ENCODE peak calls at places on chromosome 2, in eight cellular contexts. N is suprapubic skin, Z is A673, B is thyroid gland, R is psoas muscle, Y is NB4, D is SK-N-SH, H is fibroblast of lung. Q is an unnamed sample.

GRCh38 chr2:86031606-86032005 is 74.1 kb downstream of the POLR1A start:
- DNase-seq in Y (no peak), R (no peak), B (no peak), Z (no peak), H (no peak), N (no peak), D (no peak), Q (no peak)

GRCh38 chr2:119332953-119333352 is 33.7 kb downstream of the C2orf76 start:
- DNase-seq in D (no peak), N (no peak), H (no peak), Z (no peak), Y (no peak), R (no peak), B (no peak), Q (no peak)

GRCh38 chr2:240561325-240561971 is 1.3 kb downstream of the DUSP28 start:
- DNase-seq in N (peak), H (peak), Z (no peak), Y (peak), B (no peak), R (no peak), D (no peak), Q (peak)

GRCh38 chr2:204571041-204571440 is 25.8 kb downstream of the PARD3B start:
- DNase-seq in Z (no peak), H (no peak), N (no peak), R (no peak), B (no peak), D (no peak), Y (no peak), Q (no peak)

GRCh38 chr2:174704647-174705046 is 59.6 kb downstream of the CHRNA1 start:
- DNase-seq in R (no peak), Y (peak), H (no peak), D (no peak), N (no peak), Z (no peak), B (no peak), Q (no peak)

GRCh38 chr2:7604456-7604855 is 687.2 kb downstream of the RNF144A start:
- DNase-seq in H (no peak), D (no peak), Z (no peak), B (no peak), N (no peak), R (no peak), Y (no peak), Q (no peak)

GRCh38 chr2:167013227-167013626 is 124.9 kb downstream of the XIRP2 start:
- DNase-seq in H (peak), N (no peak), B (no peak), D (no peak), Y (no peak), Z (no peak), R (no peak), Q (no peak)

GRCh38 chr2:81436256-81436655 is 1131.7 kb upstream of the LRRTM1 start:
- DNase-seq in Z (no peak), R (no peak), Y (no peak), H (peak), N (no peak), B (no peak), D (no peak), Q (no peak)

GRCh38 chr2:8692783-8693768 is 11.2 kb downstream of the ID2 start:
- DNase-seq in R (peak), N (no peak), B (peak), H (peak), D (peak), Z (peak), Y (peak), Q (no peak)

GRCh38 chr2:234109321-234109720 is 58.8 kb downstream of the SPP2 start:
- DNase-seq in R (no peak), D (no peak), H (no peak), B (no peak), Z (no peak), N (no peak), Y (no peak), Q (no peak)

GRCh38 chr2:165674780-165675179 is 119.3 kb downstream of the GALNT3 start:
- DNase-seq in R (no peak), B (no peak), Y (no peak), H (no peak), Z (no peak), N (no peak), D (no peak), Q (no peak)

GRCh38 chr2:168793596-168793995 is 8.8 kb upstream of the NOSTRIN start:
- DNase-seq in H (peak), R (no peak), Y (no peak), Z (no peak), N (no peak), D (no peak), B (no peak), Q (no peak)

GRCh38 chr2:239946570-239947311 is 78.4 kb downstream of the NDUFA10 start:
- DNase-seq in R (no peak), Y (no peak), N (peak), Z (no peak), H (no peak), D (no peak), B (no peak), Q (no peak)

GRCh38 chr2:246489-247145 is 17.2 kb downstream of the SH3YL1 start:
- DNase-seq in B (peak), Y (peak), N (no peak), D (peak), R (no peak), Z (peak), H (peak), Q (peak)

GRCh38 chr2:64059270-64059669 is 40.0 kb upstream of the VPS54 start:
- DNase-seq in H (no peak), R (no peak), Y (no peak), N (no peak), Z (no peak), B (no peak), D (no peak), Q (no peak)

GRCh38 chr2:233829193-233830110 is 24.9 kb downstream of the HJURP start:
- DNase-seq in R (no peak), Y (no peak), B (no peak), D (no peak), Z (no peak), H (no peak), N (peak), Q (no peak)

GRCh38 chr2:65604246-65604645 is 171.8 kb upstream of the SPRED2 start:
- DNase-seq in Z (no peak), R (no peak), N (no peak), H (no peak), Y (no peak), D (no peak), B (no peak), Q (no peak)

GRCh38 chr2:65607906-65608305 is 175.5 kb upstream of the SPRED2 start:
- DNase-seq in Z (no peak), R (no peak), Y (no peak), N (no peak), H (no peak), D (no peak), B (no peak), Q (no peak)

GRCh38 chr2:65602851-65603250 is 170.5 kb upstream of the SPRED2 start:
- DNase-seq in H (peak), N (no peak), B (no peak), Y (no peak), R (no peak), D (no peak), Z (no peak), Q (no peak)

GRCh38 chr2:65608391-65608790 is 176.0 kb upstream of the SPRED2 start:
- DNase-seq in N (no peak), D (no peak), H (no peak), B (no peak), Z (no peak), Y (no peak), R (no peak), Q (no peak)

DNA sequence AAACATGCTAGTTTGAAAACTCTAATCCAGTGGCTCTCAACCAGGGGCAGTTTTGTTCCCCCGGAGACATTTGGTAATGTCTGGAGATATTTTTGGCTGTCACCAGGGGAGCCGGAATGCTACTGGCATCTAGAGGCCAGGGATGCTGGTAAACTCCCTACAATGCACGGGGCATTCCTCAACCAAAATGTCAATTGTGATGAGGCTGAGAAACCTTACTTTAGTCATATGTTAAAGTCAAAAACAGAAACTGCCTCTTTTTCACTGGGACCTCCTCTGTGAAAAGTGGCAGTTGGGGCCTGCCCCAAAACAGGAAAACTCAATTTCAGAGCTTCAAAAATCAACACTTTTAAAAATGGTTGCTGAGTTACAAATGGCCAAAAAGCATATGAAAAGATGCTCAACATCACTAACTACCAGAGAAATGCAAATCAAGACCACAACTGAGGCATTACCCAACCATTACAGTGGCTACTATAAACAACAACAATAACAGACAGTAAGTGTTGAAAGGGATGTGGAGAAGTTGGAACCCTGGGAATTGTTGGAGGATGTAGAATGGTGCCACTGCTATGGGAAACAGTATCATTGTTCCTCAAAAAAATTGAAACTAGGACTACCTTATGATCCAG is 173.1 kb upstream of the SPRED2 start:
- DNase-seq in B (no peak), H (no peak), Z (no peak), N (no peak), R (no peak), Y (no peak), D (no peak), Q (no peak)
- H3K4me3 ChIP-seq in B (no peak), H (no peak), Z (no peak), N (no peak), R (no peak), Y (no peak), D (no peak), Q (no peak)

GRCh38 chr2:84527137-84528129 is 11.1 kb downstream of the DNAH6 start:
- DNase-seq in D (no peak), Y (no peak), B (no peak), H (no peak), R (no peak), N (no peak), Z (no peak), Q (no peak)

GRCh38 chr2:84532291-84532690 is 16.0 kb downstream of the DNAH6 start:
- DNase-seq in R (no peak), D (no peak), Y (no peak), B (no peak), N (no peak), H (peak), Z (no peak), Q (no peak)

GRCh38 chr2:84526562-84526961 is 10.3 kb downstream of the DNAH6 start:
- DNase-seq in N (no peak), D (no peak), H (peak), Z (no peak), R (no peak), Y (no peak), B (no peak), Q (no peak)
- TF ChIP-seq CTCF in N (no peak), D (no peak), H (peak), Z (peak), R (no peak), Y (no peak), B (no peak), Q (no peak)

DNA sequence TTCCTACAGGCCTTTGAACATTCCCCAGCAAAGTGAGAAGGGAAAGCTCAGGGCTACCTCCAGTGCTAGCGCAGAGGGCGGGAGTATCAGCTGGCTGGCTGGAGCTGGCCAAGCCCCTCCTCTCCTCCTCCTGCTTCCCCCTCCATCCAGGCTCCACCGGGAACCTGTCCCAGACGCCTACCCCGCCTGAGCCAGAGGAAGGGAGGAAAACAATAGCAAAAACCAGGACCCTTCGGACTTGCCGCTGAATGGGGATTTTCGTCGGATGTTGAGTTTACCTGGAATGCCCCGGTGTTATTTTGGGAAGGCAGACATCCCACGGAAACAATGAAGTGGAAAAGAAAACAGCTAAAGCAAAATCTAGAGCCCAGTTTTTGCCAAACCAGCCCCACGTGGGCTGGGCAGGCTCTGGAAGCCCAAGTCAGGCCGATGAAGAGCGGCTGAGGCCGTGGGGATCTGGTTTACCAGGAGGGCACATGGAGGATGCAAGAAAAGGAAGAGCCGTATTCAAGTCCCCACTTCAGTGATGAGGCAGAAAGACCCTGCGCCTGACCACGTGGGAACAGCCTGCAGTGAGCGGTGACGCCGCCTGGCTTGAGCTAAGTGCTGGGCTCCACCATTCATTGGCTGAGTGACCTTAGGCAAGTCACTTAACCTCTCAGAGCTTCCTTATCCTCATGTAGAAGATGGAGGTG is 100.4 kb upstream of the LCLAT1 start:
- DNase-seq in D (no peak), N (no peak), B (peak), Y (no peak), R (peak), H (no peak), Z (no peak), Q (no peak)
- H3K4me3 ChIP-seq in D (no peak), N (peak), B (no peak), Y (no peak), R (peak), H (peak), Z (no peak), Q (no peak)

GRCh38 chr2:111669928-111670695 is 213.9 kb downstream of the ANAPC1 start:
- DNase-seq in N (no peak), R (no peak), D (no peak), H (peak), Z (no peak), Y (peak), B (no peak), Q (no peak)
- TF ChIP-seq CTCF in N (no peak), R (no peak), D (no peak), H (peak), Z (peak), Y (no peak), B (no peak), Q (no peak)

DNA sequence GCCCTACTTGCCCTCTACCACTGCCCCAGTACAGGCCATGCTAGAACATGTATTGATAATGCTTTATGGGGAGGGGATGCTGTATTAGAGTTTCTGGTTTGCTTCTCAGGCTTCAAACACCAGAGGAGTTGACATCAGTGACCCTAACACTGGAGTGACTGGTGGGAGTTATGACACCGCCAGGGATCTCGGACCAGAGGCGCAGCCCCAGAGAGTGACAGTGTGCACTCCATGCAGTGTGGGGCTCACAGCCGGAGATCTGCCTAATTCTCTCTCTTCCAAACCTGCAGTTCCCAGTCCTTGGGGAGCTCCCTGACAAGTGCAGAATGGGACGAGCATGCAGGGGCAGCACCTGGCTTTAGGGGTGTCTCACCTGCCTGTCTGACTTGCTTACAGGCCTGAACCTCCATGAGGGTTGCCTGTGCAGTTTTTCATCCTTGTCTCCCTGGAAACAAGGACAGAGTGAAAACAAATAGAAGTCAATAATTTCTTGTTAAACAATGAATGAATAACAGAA is 244.9 kb upstream of the MYT1L start:
- DNase-seq in D (no peak), R (no peak), N (no peak), H (no peak), B (no peak), Y (no peak), Z (no peak), Q (no peak)
- H3K4me3 ChIP-seq in D (no peak), R (no peak), N (no peak), H (no peak), B (no peak), Y (no peak), Z (no peak), Q (no peak)

GRCh38 chr2:26894136-26894535 is 46.2 kb downstream of the DPYSL5 start:
- DNase-seq in Y (no peak), D (no peak), R (no peak), H (no peak), B (no peak), N (no peak), Z (no peak), Q (no peak)
- TF ChIP-seq CTCF in Y (no peak), D (no peak), R (no peak), H (no peak), B (no peak), N (no peak), Z (no peak), Q (no peak)

DNA sequence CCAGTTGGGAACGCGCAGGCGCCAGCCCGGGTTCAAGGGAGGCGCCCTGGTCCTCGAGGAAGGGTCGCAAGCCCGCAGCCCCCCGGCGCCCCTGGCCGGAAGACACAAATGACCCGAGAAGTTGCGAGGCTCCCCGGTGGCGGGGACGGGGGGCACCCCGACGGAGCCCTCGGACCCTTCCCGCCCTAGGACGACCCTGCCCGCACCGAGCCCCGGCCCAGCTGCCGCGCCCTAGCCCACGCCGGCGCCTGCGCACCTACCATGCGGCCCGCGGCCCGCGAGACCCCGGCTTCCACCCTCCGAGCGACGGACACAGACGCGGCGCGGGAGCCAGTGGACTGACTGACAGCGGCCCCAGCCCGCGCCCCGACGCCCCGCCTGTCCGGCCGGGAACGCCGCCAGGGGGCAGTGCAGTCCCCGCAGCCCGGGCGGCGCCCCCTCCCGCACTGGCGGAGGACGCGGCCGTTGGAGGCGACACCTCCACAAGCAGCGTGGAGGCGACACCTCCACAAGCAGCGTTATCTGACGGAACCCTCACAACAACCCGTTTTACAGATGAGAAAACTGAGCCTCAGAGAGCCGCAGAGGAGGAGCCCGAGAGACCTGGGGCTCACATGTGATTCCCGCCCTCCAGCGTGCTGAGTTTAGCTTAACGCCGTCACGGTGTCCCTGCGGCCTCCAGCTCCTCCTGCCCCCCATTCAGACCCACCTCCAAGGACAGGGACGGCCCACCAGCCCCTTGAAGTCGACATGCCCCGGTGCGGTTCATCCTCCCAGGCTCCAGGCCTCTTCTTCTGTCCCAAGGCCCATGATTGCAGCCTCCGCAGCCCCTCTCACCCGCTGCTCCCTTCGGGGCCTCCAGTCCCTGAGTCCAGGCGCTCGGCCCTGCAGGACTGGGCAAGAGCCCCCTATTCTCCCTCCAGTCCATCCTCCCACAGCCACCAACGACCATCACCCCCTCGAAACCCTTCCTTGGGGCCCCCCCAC is at the start of gene NMUR1:
- DNase-seq in H (peak), Z (peak), N (no peak), Y (peak), R (peak), D (peak), B (peak), Q (no peak)
- H3K4me3 ChIP-seq in H (no peak), Z (peak), N (peak), Y (no peak), R (peak), D (peak), B (no peak), Q (peak)

GRCh38 chr2:75654012-75654411 is 7.4 kb downstream of the MRPL19 start:
- DNase-seq in Y (no peak), D (no peak), B (no peak), N (no peak), H (no peak), R (no peak), Z (no peak), Q (no peak)
- TF ChIP-seq CTCF in Y (no peak), D (no peak), B (no peak), N (no peak), H (no peak), R (no peak), Z (no peak), Q (no peak)

DNA sequence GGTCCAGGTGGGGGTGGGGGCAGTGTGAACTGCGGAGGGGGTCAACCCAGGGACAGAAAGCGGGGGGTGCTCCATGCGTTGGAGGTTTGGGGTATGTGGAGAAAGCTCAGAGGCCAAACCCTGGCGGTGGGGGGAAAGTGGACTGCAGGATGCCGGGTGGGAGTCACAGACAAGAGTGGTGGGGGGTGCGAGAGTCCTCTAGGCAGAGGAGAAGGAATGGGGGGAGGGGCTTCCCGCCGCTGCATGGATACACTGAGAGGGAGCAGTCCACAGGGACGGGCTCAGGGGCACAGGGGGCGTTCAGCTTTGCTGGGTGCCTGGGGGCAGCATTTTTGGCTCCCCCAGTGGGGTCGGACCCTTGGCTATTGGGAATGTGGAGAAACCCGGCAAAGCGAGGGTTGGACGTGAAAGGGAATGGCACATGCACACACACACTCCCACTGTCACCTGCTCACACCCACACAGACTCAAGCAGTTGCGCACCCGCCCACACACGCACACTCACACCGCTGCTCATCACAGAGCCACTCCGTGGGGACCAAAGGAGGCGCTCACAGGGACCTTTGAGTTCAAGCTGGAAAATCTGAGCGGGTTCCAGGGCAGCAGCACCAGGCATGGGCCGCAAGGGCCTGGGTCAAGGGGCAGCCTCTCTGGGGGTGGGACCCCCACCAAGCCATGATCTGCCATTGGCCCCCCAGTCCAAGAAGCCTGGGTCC is 7.7 kb downstream of the GBX2 start:
- DNase-seq in N (no peak), D (no peak), Z (no peak), Y (no peak), B (no peak), H (no peak), R (no peak), Q (no peak)
- H3K4me3 ChIP-seq in N (no peak), D (no peak), Z (no peak), Y (no peak), B (no peak), H (no peak), R (no peak), Q (no peak)

GRCh38 chr2:26922638-26923466 is 47.6 kb upstream of the MAPRE3 start:
- DNase-seq in B (peak), H (peak), N (no peak), Y (peak), Z (peak), D (peak), R (peak), Q (no peak)
- TF ChIP-seq CTCF in B (peak), H (peak), N (no peak), Y (peak), Z (peak), D (peak), R (peak), Q (peak)